ENCODE peak calls at places on chromosomes 5 and 9, in nine cellular contexts. R is cerebellar cortex; I is Right ventricle myocardium superior; B is GM23248; A is WTC11; K is mesothelial cell of epicardium; C is stimulated activated CD8-positive, alpha-beta memory T cell treated with anti-CD3 and anti-CD28 coated beads, Interleukin-2, amount 100 ng/mL, for 1 hour; M is sigmoid colon; G is iPS DF 19.7. T is an unnamed sample.

GRCh38 chr9:4620881-4621555 is 41.1 kb upstream of the PLPP6 start:
- DNase-seq in R (no peak), I (no peak), B (peak), A (no peak), K (no peak), C (no peak), M (no peak), G (no peak), T (no peak)

GRCh38 chr5:39437469-39437868 is 12.7 kb upstream of the DAB2 start:
- DNase-seq in R (no peak), I (no peak), B (no peak), A (no peak), K (no peak), C (no peak), M (no peak), G (no peak), T (no peak)

GRCh38 chr5:124783794-124784193 is 37.4 kb upstream of the ZNF608 start:
- DNase-seq in R (no peak), I (no peak), B (peak), A (no peak), K (no peak), C (no peak), M (no peak), G (no peak), T (no peak)

GRCh38 chr5:677131-678101 is 15.7 kb downstream of the TPPP start:
- DNase-seq in R (no peak), I (peak), B (no peak), A (no peak), K (peak), C (no peak), M (peak), G (no peak), T (peak)

GRCh38 chr9:37408933-37409710 is 13.4 kb upstream of the GRHPR start:
- DNase-seq in R (no peak), I (no peak), B (no peak), A (no peak), K (no peak), C (peak), M (no peak), G (no peak), T (no peak)

GRCh38 chr5:40853632-40854192 is 12.5 kb downstream of the CARD6 start:
- DNase-seq in R (no peak), I (no peak), B (no peak), A (no peak), K (no peak), C (no peak), M (no peak), G (no peak), T (no peak)

GRCh38 chr9:93264338-93265125 is 80.6 kb downstream of the WNK2 start:
- DNase-seq in R (no peak), I (no peak), B (no peak), A (no peak), K (peak), C (no peak), M (peak), G (no peak), T (no peak)

GRCh38 chr5:139740993-139741672 is 54.5 kb upstream of the PSD2 start:
- DNase-seq in R (no peak), I (no peak), B (no peak), A (no peak), K (no peak), C (no peak), M (no peak), G (no peak), T (no peak)

GRCh38 chr5:134582281-134582680 is 50.3 kb downstream of the SAR1B start:
- DNase-seq in R (no peak), I (no peak), B (no peak), A (no peak), K (no peak), C (no peak), M (peak), G (no peak), T (peak)

GRCh38 chr9:100013573-100013972 is 85.2 kb downstream of the ERP44 start:
- DNase-seq in R (no peak), I (no peak), B (no peak), A (no peak), K (no peak), C (no peak), M (no peak), G (no peak), T (no peak)

GRCh38 chr9:38342096-38342495 is 50.4 kb upstream of the ALDH1B1 start:
- DNase-seq in R (no peak), I (no peak), B (peak), A (no peak), K (no peak), C (no peak), M (peak), G (no peak), T (no peak)

GRCh38 chr5:15993934-15994333 is 185.7 kb downstream of the MARCHF11 start:
- DNase-seq in R (no peak), I (no peak), B (peak), A (no peak), K (no peak), C (no peak), M (no peak), G (no peak), T (no peak)

GRCh38 chr5:128965011-128965637 is at the start of gene SLC27A6:
- DNase-seq in R (no peak), I (peak), B (no peak), A (peak), K (peak), C (no peak), M (peak), G (no peak), T (no peak)

GRCh38 chr5:13745508-13745907 is 199.0 kb downstream of the DNAH5 start:
- DNase-seq in R (no peak), I (no peak), B (peak), A (no peak), K (no peak), C (no peak), M (no peak), G (peak), T (no peak)

GRCh38 chr5:141409598-141410306 is 1.9 kb downstream of the PCDHGB6 start:
- DNase-seq in R (no peak), I (no peak), B (no peak), A (no peak), K (no peak), C (no peak), M (peak), G (no peak), T (no peak)

GRCh38 chr5:149581192-149581861 is at the start of gene ARHGEF37:
- DNase-seq in R (peak), I (peak), B (peak), A (peak), K (peak), C (no peak), M (peak), G (no peak), T (peak)

GRCh38 chr5:131289738-131290137 is 25.9 kb downstream of the CDC42SE2 start:
- DNase-seq in R (no peak), I (no peak), B (no peak), A (no peak), K (no peak), C (no peak), M (no peak), G (no peak), T (no peak)

GRCh38 chr5:175590471-175590881 is 67.4 kb upstream of the HRH2 start:
- DNase-seq in R (no peak), I (no peak), B (peak), A (no peak), K (no peak), C (no peak), M (no peak), G (no peak), T (no peak)